ENCODE peak calls at places on chromosomes 3 and 15, in seven cellular contexts. B is lower lobe of right lung, E is mammary epithelial cell, D is tibial artery, K is K562, C is HCT116, Y is pancreas. V is an unnamed sample. For H3K36me3, the result is how much of the 10 kb centered on the place peaks cover.

GRCh38 chr3:33942483-33943150 is 144.2 kb downstream of the PDCD6IP start:
- DNase-seq in B (no peak), E (peak), D (no peak), K (peak), C (no peak), Y (no peak), V (peak)

GRCh38 chr3:71397046-71397445 is 186.5 kb downstream of the FOXP1 start:
- DNase-seq in B (no peak), E (no peak), D (no peak), K (peak), C (peak), Y (no peak), V (peak)

GRCh38 chr15:78673476-78673875 is 32.5 kb upstream of the CHRNB4 start:
- DNase-seq in B (no peak), E (no peak), D (no peak), K (no peak), C (no peak), Y (no peak), V (no peak)

GRCh38 chr3:46856576-46857471 is 6.4 kb downstream of the MYL3 start:
- DNase-seq in B (peak), E (no peak), D (peak), K (no peak), C (no peak), Y (peak), V (no peak)

GRCh38 chr3:126394179-126394976 is at the start of gene CFAP100:
- DNase-seq in B (peak), E (no peak), D (peak), K (no peak), C (no peak), Y (no peak), V (peak)

GRCh38 chr3:32819581-32820348 is 2.0 kb downstream of the TRIM71 start:
- DNase-seq in B (peak), E (no peak), D (no peak), K (no peak), C (no peak), Y (peak), V (no peak)

GRCh38 chr3:52140000-52140399 is 14.2 kb downstream of the POC1A start:
- DNase-seq in B (no peak), E (no peak), D (no peak), K (no peak), C (no peak), Y (no peak), V (no peak)

GRCh38 chr3:23992051-23992628 is 47.1 kb downstream of the NR1D2 start:
- DNase-seq in B (no peak), E (peak), D (no peak), K (no peak), C (no peak), Y (no peak), V (peak)

GRCh38 chr3:80688814-80689213 is 921.0 kb upstream of the ROBO1 start:
- DNase-seq in B (no peak), E (no peak), D (no peak), K (peak), C (no peak), Y (no peak), V (peak)

GRCh38 chr3:127750226-127751031 is 71.9 kb downstream of the MGLL start:
- DNase-seq in B (no peak), E (peak), D (no peak), K (no peak), C (no peak), Y (peak), V (peak)

GRCh38 chr3:118932822-118933558 is 101.7 kb downstream of the IGSF11 start:
- DNase-seq in B (peak), E (no peak), D (no peak), K (no peak), C (no peak), Y (peak), V (no peak)

GRCh38 chr3:16332904-16333426 is 68.0 kb downstream of the OXNAD1 start:
- DNase-seq in B (no peak), E (no peak), D (no peak), K (no peak), C (no peak), Y (no peak), V (no peak)

GRCh38 chr15:48040166-48040817 is 80.5 kb upstream of the SLC24A5 start:
- DNase-seq in B (no peak), E (peak), D (no peak), K (no peak), C (no peak), Y (no peak), V (peak)

GRCh38 chr3:73257186-73257585 is 195.7 kb downstream of the EBLN2 start:
- DNase-seq in B (no peak), E (no peak), D (no peak), K (no peak), C (no peak), Y (no peak), V (no peak)

GRCh38 chr3:113741086-113741485 is 5.0 kb downstream of the NAA50 start:
- DNase-seq in B (no peak), E (no peak), D (no peak), K (no peak), C (no peak), Y (no peak), V (no peak)

GRCh38 chr3:113736548-113737089 is 9.4 kb downstream of the NAA50 start:
- DNase-seq in B (no peak), E (peak), D (no peak), K (peak), C (peak), Y (no peak), V (peak)
- H3K4me3 ChIP-seq in B (no peak), E (no peak), D (no peak), K (no peak), C (no peak), Y (no peak), V (no peak)

DNA sequence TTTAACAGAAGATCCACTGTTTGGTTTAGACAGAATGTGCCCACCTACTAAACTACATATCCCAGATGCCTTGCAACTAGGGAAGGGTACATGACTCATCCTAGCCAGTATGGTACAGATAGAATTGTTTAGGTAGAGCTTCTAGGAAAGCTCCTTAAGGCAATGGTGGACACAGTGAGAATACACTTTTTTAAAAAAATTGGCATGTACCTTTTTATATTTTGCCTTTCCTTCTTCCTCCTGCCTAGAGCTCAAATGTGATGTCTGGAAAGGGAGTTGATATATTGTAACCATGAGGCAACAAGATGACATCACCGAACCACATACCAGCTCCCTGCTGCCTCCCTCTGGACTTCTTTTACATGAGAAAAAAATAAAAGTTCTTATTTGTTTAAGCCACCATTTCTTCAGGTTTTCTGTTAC is 14.4 kb upstream of the C3orf80 start:
- DNase-seq in B (no peak), E (peak), D (no peak), K (peak), C (peak), Y (no peak), V (peak)
- TF ChIP-seq CTCF in B (no peak), E (peak), D (no peak), K (peak), C (peak), Y (no peak), V (peak)

GRCh38 chr15:80749589-80749988 is 29.6 kb upstream of the CEMIP start:
- DNase-seq in B (no peak), E (peak), D (no peak), K (no peak), C (no peak), Y (no peak), V (peak)

GRCh38 chr15:80754005-80754404 is 25.2 kb upstream of the CEMIP start:
- DNase-seq in B (no peak), E (no peak), D (no peak), K (no peak), C (no peak), Y (no peak), V (no peak)

GRCh38 chr15:80747317-80748053 is 31.7 kb upstream of the CEMIP start:
- DNase-seq in B (no peak), E (no peak), D (no peak), K (no peak), C (no peak), Y (no peak), V (no peak)

GRCh38 chr15:80752204-80752603 is 27.0 kb upstream of the CEMIP start:
- DNase-seq in B (no peak), E (no peak), D (no peak), K (no peak), C (no peak), Y (no peak), V (no peak)

GRCh38 chr15:80750591-80750990 is 28.6 kb upstream of the CEMIP start:
- DNase-seq in B (no peak), E (no peak), D (no peak), K (no peak), C (no peak), Y (no peak), V (no peak)
- H3K36me3 ChIP-seq in B (under half), E (under half), D (under half), K (under half), C (under half), Y (under half), V (under half)

GRCh38 chr3:76083992-76084391 is 298.6 kb upstream of the ZNF717 start:
- DNase-seq in B (no peak), E (no peak), D (no peak), K (no peak), C (no peak), Y (no peak), V (peak)
- H3K4me3 ChIP-seq in B (no peak), E (no peak), D (no peak), K (no peak), C (no peak), Y (no peak), V (no peak)

GRCh38 chr15:90294601-90295269 is 29.3 kb downstream of the NGRN start:
- DNase-seq in B (no peak), E (no peak), D (peak), K (peak), C (no peak), Y (peak), V (no peak)
- TF ChIP-seq CTCF in B (no peak), E (no peak), D (peak), K (peak), C (no peak), Y (no peak), V (no peak)

V was measured in bronchial epithelial cell.